ENCODE peak calls at places on chromosomes 7 and 10, in seven cellular contexts. V, Z, P, Y, B, T and L are unnamed samples. For H3K27me3, the result is how much of the 10 kb centered on the place peaks cover.

GRCh38 chr7:157774495-157774894 is 437.7 kb downstream of the DNAJB6 start:
- DNase-seq in P (no peak), V (no peak), Y (no peak), Z (no peak), T (no peak), B (peak), L (no peak)

GRCh38 chr10:113264333-113265131 is 288.3 kb upstream of the HABP2 start:
- DNase-seq in Z (no peak), T (no peak), B (no peak), P (no peak), V (no peak), Y (no peak), L (no peak)

GRCh38 chr7:154741131-154741530 is 261.8 kb downstream of the PAXIP1 start:
- DNase-seq in Y (no peak), B (no peak), P (no peak), Z (peak), T (no peak), V (no peak), L (no peak)

GRCh38 chr10:48377751-48378585 is 71.5 kb downstream of the MAPK8 start:
- DNase-seq in Z (no peak), V (no peak), Y (no peak), T (no peak), B (no peak), P (peak), L (no peak)

GRCh38 chr10:127354992-127355391 is 158.6 kb upstream of the INSYN2A start:
- DNase-seq in P (no peak), Y (no peak), V (no peak), Z (no peak), T (no peak), B (no peak), L (no peak)

GRCh38 chr7:158066085-158066484 is 521.5 kb downstream of the PTPRN2 start:
- DNase-seq in Z (no peak), P (no peak), Y (no peak), V (no peak), B (no peak), T (no peak), L (no peak)

GRCh38 chr7:39644170-39644569 is 20.8 kb downstream of the RALA start:
- DNase-seq in P (no peak), T (no peak), B (no peak), Y (no peak), V (peak), Z (no peak), L (no peak)

GRCh38 chr10:112969542-112969941 is 19.5 kb downstream of the TCF7L2 start:
- DNase-seq in Z (no peak), P (no peak), Y (no peak), B (no peak), T (no peak), V (no peak), L (no peak)

GRCh38 chr7:157844611-157845010 is 507.8 kb downstream of the DNAJB6 start:
- DNase-seq in T (no peak), P (no peak), B (no peak), Y (no peak), Z (no peak), V (no peak), L (no peak)

GRCh38 chr7:96773483-96773882 is 63.8 kb upstream of the SEM1 start:
- DNase-seq in P (no peak), B (no peak), Y (no peak), Z (no peak), V (no peak), T (no peak), L (no peak)

GRCh38 chr10:48605786-48606529 is 1.1 kb upstream of the ARHGAP22 start:
- DNase-seq in Y (no peak), V (no peak), B (no peak), Z (peak), P (no peak), T (no peak), L (no peak)

GRCh38 chr10:28910960-28911359 is 233.6 kb downstream of the BAMBI start:
- DNase-seq in V (peak), B (no peak), P (no peak), T (no peak), Z (no peak), Y (no peak), L (no peak)

GRCh38 chr10:17910144-17910789 is 41.5 kb upstream of the SLC39A12 start:
- DNase-seq in V (peak), T (peak), Z (peak), Y (no peak), B (no peak), P (peak), L (no peak)

GRCh38 chr10:21976280-21976679 is 27.2 kb downstream of the DNAJC1 start:
- DNase-seq in Y (no peak), B (no peak), P (no peak), T (no peak), Z (no peak), V (no peak), L (no peak)

DNA sequence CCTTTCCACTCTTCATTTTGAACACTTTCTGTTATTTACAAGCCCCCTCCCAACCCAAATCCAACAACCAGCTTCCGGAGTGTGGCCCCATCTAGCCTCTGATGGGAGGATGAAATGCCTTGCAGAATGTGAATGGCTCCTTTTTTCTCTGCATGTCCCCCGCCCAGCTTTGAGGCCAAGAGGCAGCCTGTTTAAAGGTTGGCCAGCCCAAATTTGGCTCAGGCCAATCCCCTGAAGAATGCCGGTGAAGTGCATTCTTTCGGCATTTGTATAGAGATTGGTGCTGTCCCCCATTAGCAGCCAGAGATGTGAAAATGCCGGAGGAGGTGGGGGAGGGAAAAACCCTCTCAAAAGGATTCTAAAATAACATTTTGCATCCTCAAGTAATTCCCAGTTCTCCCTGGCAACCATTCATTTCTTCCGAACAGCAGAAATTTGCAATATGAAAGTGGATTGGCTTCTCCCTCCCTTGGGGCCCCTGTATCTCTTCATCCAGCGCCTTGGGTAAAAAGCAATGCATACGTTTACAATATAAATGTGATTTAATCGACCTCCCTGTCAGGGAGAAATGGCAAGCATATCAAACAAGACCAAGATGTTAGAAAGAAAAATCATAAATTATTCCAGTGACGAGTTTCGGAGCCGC is 323.5 kb downstream of the RPS24 start:
- DNase-seq in T (no peak), P (no peak), Z (no peak), B (peak), Y (no peak), V (no peak), L (no peak)
- H3K4me3 ChIP-seq in T (no peak), P (no peak), Z (no peak), B (no peak), Y (no peak), V (no peak), L (no peak)

DNA sequence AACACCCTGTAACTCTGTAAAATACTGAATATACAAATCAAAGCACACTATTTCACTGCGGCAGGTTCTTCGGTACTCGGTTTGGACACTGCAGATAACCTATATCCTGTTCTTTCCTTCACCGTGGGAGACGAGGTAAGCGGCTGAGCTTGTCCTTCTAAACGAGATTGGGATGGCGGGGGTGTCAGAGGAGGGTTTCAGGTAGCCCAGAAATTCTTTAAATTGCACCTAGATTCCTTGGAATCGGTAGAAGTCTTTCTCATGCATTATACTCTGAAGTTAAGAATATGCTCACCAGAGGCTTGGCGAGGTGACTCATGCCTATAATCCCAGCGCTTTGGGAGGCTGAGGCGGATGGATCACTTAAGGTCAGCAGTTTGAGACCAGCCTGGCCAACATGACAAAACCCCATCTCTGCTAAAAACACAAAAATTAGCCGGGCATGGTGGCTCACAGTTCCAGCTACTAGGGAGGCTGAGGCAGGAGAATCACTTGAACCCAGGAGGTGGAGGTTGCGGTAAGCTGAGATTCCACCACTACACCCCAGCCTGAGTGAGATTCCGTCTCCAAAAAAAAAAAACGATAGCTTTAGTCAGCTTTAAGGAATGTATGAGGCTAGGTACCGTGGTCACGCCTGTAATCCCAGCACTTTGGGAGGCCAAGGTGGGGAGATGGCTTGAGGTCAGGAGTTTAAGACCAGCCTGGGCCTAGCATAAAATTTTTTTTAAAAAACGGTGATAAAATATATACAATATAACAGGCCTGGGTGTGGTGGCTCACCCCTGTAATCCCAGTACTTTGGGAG is 10.1 kb upstream of the LAT2 start:
- DNase-seq in Z (no peak), B (peak), T (no peak), V (peak), P (no peak), Y (no peak), L (no peak)
- H3K27ac ChIP-seq in Z (no peak), B (no peak), T (no peak), V (peak), P (no peak), Y (no peak), L (no peak)

GRCh38 chr10:97777148-97777547 is 5.3 kb upstream of the SFRP5 start:
- DNase-seq in T (no peak), V (no peak), P (no peak), Y (no peak), B (no peak), Z (no peak), L (no peak)

GRCh38 chr10:97773096-97773495 is 1.3 kb upstream of the SFRP5 start:
- DNase-seq in V (no peak), P (no peak), B (no peak), T (no peak), Y (no peak), Z (no peak), L (no peak)

GRCh38 chr10:97771055-97771811 is 566 bp downstream of the SFRP5 start:
- DNase-seq in Y (peak), B (peak), T (no peak), V (peak), Z (no peak), P (no peak), L (no peak)

GRCh38 chr10:97771913-97772823 is at the start of gene SFRP5:
- DNase-seq in V (no peak), B (peak), T (peak), Z (no peak), P (no peak), Y (peak), L (no peak)

GRCh38 chr10:97774811-97775294 is 3.1 kb upstream of the SFRP5 start:
- DNase-seq in Z (no peak), P (no peak), V (no peak), T (no peak), B (peak), Y (no peak), L (no peak)
- H3K27me3 ChIP-seq in Z (under half), P (under half), V (under half), T (under half), B (under half), Y (under half), L (under half)

DNA sequence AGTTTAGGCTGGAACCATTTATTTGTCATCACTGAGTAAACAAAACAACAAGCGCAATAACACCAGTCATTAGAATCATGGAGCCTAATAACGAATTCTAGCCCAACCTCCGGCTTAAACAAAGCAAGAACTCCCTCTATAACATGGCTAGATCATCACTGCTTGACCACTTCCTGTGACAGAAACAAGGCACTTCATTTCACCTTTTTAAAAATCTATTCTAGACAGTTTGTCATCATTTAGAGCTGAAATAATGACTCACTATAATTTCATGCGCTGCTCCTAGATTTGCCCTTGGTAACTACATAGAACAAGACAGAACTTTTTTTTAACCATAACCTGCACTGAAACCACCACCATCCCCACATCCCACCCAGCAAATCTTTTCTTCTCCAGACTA is 81.3 kb downstream of the OSBPL3 start:
- DNase-seq in P (no peak), T (no peak), V (peak), Y (no peak), Z (no peak), B (no peak), L (no peak)
- H3K4me3 ChIP-seq in P (no peak), T (no peak), V (no peak), Y (no peak), Z (no peak), B (no peak), L (no peak)

GRCh38 chr7:69597278-69598076 is 798 bp upstream of the AUTS2 start:
- DNase-seq in V (no peak), Y (peak), Z (peak), P (no peak), T (peak), B (peak), L (no peak)
- H3K27ac ChIP-seq in V (no peak), Y (peak), Z (peak), P (no peak), T (peak), B (peak), L (no peak)